ENCODE peak calls at places on chromosomes 16 and 17, in five cellular contexts. One of them, this sample, is unnamed.
A peak's percentile ranks its signal among the peaks of the same experiment; 100 is the strongest.

GRCh38 chr17:20156196-20157077 is 147.3 kb downstream of the SPECC1 start:
- DNase-seq in BJ: no peak
- DNase-seq in HFF-Myc: no peak
- DNase-seq in nucleus accumbens: no peak
- DNase-seq in NCI-H460: peak; percentile 18
- DNase-seq in this sample: peak; percentile 80

GRCh38 chr17:43025766-43026537 is 921 bp downstream of the RND2 start:
- DNase-seq in NCI-H460: no peak
- DNase-seq in HFF-Myc: no peak
- DNase-seq in nucleus accumbens: no peak
- DNase-seq in BJ: no peak
- DNase-seq in this sample: no peak

GRCh38 chr17:63445571-63446217 is 412 bp downstream of the CYB561 start:
- DNase-seq in BJ: no peak
- DNase-seq in NCI-H460: peak; percentile 57
- DNase-seq in nucleus accumbens: no peak
- DNase-seq in HFF-Myc: no peak
- DNase-seq in this sample: no peak

GRCh38 chr16:29745126-29745852 is 501 bp downstream of the C16orf54 start:
- DNase-seq in nucleus accumbens: no peak
- DNase-seq in HFF-Myc: no peak
- DNase-seq in NCI-H460: no peak
- DNase-seq in BJ: no peak
- DNase-seq in this sample: no peak

GRCh38 chr16:67672739-67673662 is 6.4 kb downstream of the C16orf86 start:
- DNase-seq in NCI-H460: peak; percentile 79
- DNase-seq in BJ: no peak
- DNase-seq in nucleus accumbens: peak; percentile 17
- DNase-seq in HFF-Myc: no peak
- DNase-seq in this sample: no peak

GRCh38 chr17:69857412-69857835 is 217.6 kb upstream of the KCNJ16 start:
- DNase-seq in BJ: peak; percentile 80
- DNase-seq in nucleus accumbens: no peak
- DNase-seq in HFF-Myc: peak; percentile 91
- DNase-seq in NCI-H460: peak; percentile 70
- DNase-seq in this sample: no peak

GRCh38 chr17:17348872-17349723 is 45.9 kb downstream of the NT5M start:
- DNase-seq in HFF-Myc: no peak
- DNase-seq in NCI-H460: no peak
- DNase-seq in nucleus accumbens: no peak
- DNase-seq in BJ: no peak
- DNase-seq in this sample: no peak

GRCh38 chr16:84761448-84762368 is 58.1 kb upstream of the CRISPLD2 start:
- DNase-seq in BJ: no peak
- DNase-seq in NCI-H460: no peak
- DNase-seq in HFF-Myc: no peak
- DNase-seq in nucleus accumbens: no peak
- DNase-seq in this sample: no peak

GRCh38 chr17:81295678-81296381 is 723 bp upstream of the SLC38A10 start:
- DNase-seq in nucleus accumbens: no peak
- DNase-seq in NCI-H460: peak; percentile 51
- DNase-seq in BJ: no peak
- DNase-seq in HFF-Myc: no peak
- DNase-seq in this sample: peak; percentile 91

GRCh38 chr16:27073733-27074132 is 7.0 kb downstream of the C16orf82 start:
- DNase-seq in NCI-H460: no peak
- DNase-seq in nucleus accumbens: no peak
- DNase-seq in BJ: no peak
- DNase-seq in HFF-Myc: no peak
- DNase-seq in this sample: no peak

GRCh38 chr17:3917391-3917931 is 1.2 kb upstream of the P2RX1 start:
- DNase-seq in NCI-H460: no peak
- DNase-seq in nucleus accumbens: no peak
- DNase-seq in BJ: no peak
- DNase-seq in HFF-Myc: no peak
- DNase-seq in this sample: no peak

GRCh38 chr16:54946909-54947308 is 16.2 kb downstream of the IRX5 start:
- DNase-seq in BJ: no peak
- DNase-seq in HFF-Myc: no peak
- DNase-seq in nucleus accumbens: no peak
- DNase-seq in NCI-H460: no peak
- DNase-seq in this sample: no peak

GRCh38 chr17:29461807-29462206 is 71.6 kb downstream of the TAOK1 start:
- DNase-seq in NCI-H460: no peak
- DNase-seq in BJ: no peak
- DNase-seq in HFF-Myc: no peak
- DNase-seq in nucleus accumbens: no peak
- DNase-seq in this sample: no peak

GRCh38 chr16:68658974-68659360 is 13.9 kb downstream of the CDH3 start:
- DNase-seq in HFF-Myc: no peak
- DNase-seq in NCI-H460: no peak
- DNase-seq in nucleus accumbens: no peak
- DNase-seq in BJ: no peak
- DNase-seq in this sample: no peak

GRCh38 chr17:49995055-49995738 is at the start of gene DLX3:
- DNase-seq in nucleus accumbens: no peak
- DNase-seq in NCI-H460: peak; percentile 55
- DNase-seq in BJ: peak; percentile 19
- DNase-seq in HFF-Myc: no peak
- DNase-seq in this sample: peak; percentile 89

GRCh38 chr17:32487460-32488176 is 825 bp downstream of the CDK5R1 start:
- DNase-seq in BJ: no peak
- DNase-seq in nucleus accumbens: no peak
- DNase-seq in NCI-H460: no peak
- DNase-seq in HFF-Myc: no peak
- DNase-seq in this sample: no peak

GRCh38 chr16:65624696-65625095 is 502.8 kb upstream of the CDH11 start:
- DNase-seq in NCI-H460: no peak
- DNase-seq in nucleus accumbens: no peak
- DNase-seq in HFF-Myc: no peak
- DNase-seq in BJ: no peak
- DNase-seq in this sample: no peak

GRCh38 chr17:73311428-73311780 is 397 bp downstream of the CDC42EP4 start:
- DNase-seq in nucleus accumbens: peak; percentile 68
- DNase-seq in BJ: no peak
- DNase-seq in NCI-H460: no peak
- DNase-seq in HFF-Myc: no peak
- DNase-seq in this sample: no peak

GRCh38 chr17:142102-142661 is 4.8 kb downstream of the SCGB1C2 start:
- DNase-seq in BJ: no peak
- DNase-seq in nucleus accumbens: no peak
- DNase-seq in NCI-H460: peak; percentile 31
- DNase-seq in HFF-Myc: no peak
- DNase-seq in this sample: peak; percentile 51

GRCh38 chr16:83115491-83116232 is 488.9 kb downstream of the CDH13 start:
- DNase-seq in NCI-H460: no peak
- DNase-seq in nucleus accumbens: no peak
- DNase-seq in HFF-Myc: no peak
- DNase-seq in BJ: no peak
- DNase-seq in this sample: no peak

GRCh38 chr17:67125924-67126323 is 81.6 kb downstream of the CACNG1 start:
- DNase-seq in nucleus accumbens: no peak
- DNase-seq in NCI-H460: no peak
- DNase-seq in BJ: no peak
- DNase-seq in HFF-Myc: no peak
- DNase-seq in this sample: no peak

GRCh38 chr17:7769854-7770253 is 52.3 kb downstream of the DNAH2 start:
- DNase-seq in BJ: no peak
- DNase-seq in nucleus accumbens: no peak
- DNase-seq in HFF-Myc: no peak
- DNase-seq in NCI-H460: no peak
- DNase-seq in this sample: no peak

GRCh38 chr17:50346313-50347086 is 574 bp downstream of the XYLT2 start:
- DNase-seq in BJ: no peak
- DNase-seq in NCI-H460: peak; percentile 18
- DNase-seq in nucleus accumbens: no peak
- DNase-seq in HFF-Myc: no peak
- DNase-seq in this sample: peak; percentile 62

GRCh38 chr16:87597324-87597830 is 4.9 kb upstream of the JPH3 start:
- DNase-seq in NCI-H460: no peak
- DNase-seq in HFF-Myc: no peak
- DNase-seq in nucleus accumbens: no peak
- DNase-seq in BJ: no peak
- DNase-seq in this sample: no peak

GRCh38 chr17:59962739-59963318 is 1.7 kb downstream of the RNFT1 start:
- DNase-seq in HFF-Myc: no peak
- DNase-seq in NCI-H460: no peak
- DNase-seq in nucleus accumbens: no peak
- DNase-seq in BJ: no peak
- DNase-seq in this sample: no peak

GRCh38 chr16:11145821-11146211 is 110.2 kb downstream of the SOCS1 start:
- DNase-seq in HFF-Myc: no peak
- DNase-seq in NCI-H460: no peak
- DNase-seq in BJ: no peak
- DNase-seq in nucleus accumbens: no peak
- DNase-seq in this sample: no peak

GRCh38 chr17:27415090-27415795 is 41.0 kb upstream of the KSR1 start:
- DNase-seq in nucleus accumbens: no peak
- DNase-seq in NCI-H460: no peak
- DNase-seq in BJ: no peak
- DNase-seq in HFF-Myc: no peak
- DNase-seq in this sample: no peak